ENCODE peak calls at places on chromosomes 16 and 17, in five cellular contexts. R, E, U, B and V are unnamed samples.

GRCh38 chr17:14201087-14201486 is 35.6 kb downstream of the CDRT15 start:
- DNase-seq in R (no peak), E (peak; percentile 58), U (no peak), B (no peak), V (no peak)

GRCh38 chr17:80773243-80773991 is 218.2 kb upstream of the CHMP6 start:
- DNase-seq in R (peak; percentile 82), E (no peak), U (peak; percentile 47), B (no peak), V (no peak)

GRCh38 chr17:76700290-76700626 is 10.5 kb downstream of the MXRA7 start:
- DNase-seq in R (no peak), E (no peak), U (no peak), B (no peak), V (peak; percentile 55)

GRCh38 chr16:11112723-11113348 is 143.2 kb downstream of the SOCS1 start:
- DNase-seq in R (no peak), E (no peak), U (no peak), B (no peak), V (no peak)

GRCh38 chr17:52235416-52235960 is 77.0 kb upstream of the CA10 start:
- DNase-seq in R (no peak), E (no peak), U (no peak), B (peak; percentile 45), V (no peak)

GRCh38 chr16:27639588-27640276 is 89.8 kb downstream of the KATNIP start:
- DNase-seq in R (peak; percentile 57), E (no peak), U (no peak), B (no peak), V (peak; percentile 82)

GRCh38 chr17:30588798-30589247 is 111.6 kb downstream of the GOSR1 start:
- DNase-seq in R (no peak), E (no peak), U (no peak), B (no peak), V (no peak)

GRCh38 chr17:18965530-18966236 is 13.7 kb downstream of the SLC5A10 start:
- DNase-seq in R (no peak), E (no peak), U (no peak), B (peak; percentile 41), V (no peak)

GRCh38 chr17:73267648-73268537 is 6.2 kb upstream of the CPSF4L start:
- DNase-seq in R (no peak), E (no peak), U (no peak), B (no peak), V (no peak)

GRCh38 chr17:76011951-76012350 is 11.3 kb downstream of the CDK3 start:
- DNase-seq in R (no peak), E (no peak), U (no peak), B (no peak), V (no peak)

GRCh38 chr16:58730724-58731370 is 3.3 kb downstream of the GOT2 start:
- DNase-seq in R (no peak), E (no peak), U (no peak), B (no peak), V (no peak)

GRCh38 chr17:78923660-78924453 is 1.3 kb downstream of the TIMP2 start:
- DNase-seq in R (no peak), E (peak; percentile 49), U (no peak), B (peak; percentile 73), V (no peak)

GRCh38 chr16:87297918-87298631 is 19.1 kb downstream of the C16orf95 start:
- DNase-seq in R (peak; percentile 43), E (peak; percentile 33), U (no peak), B (no peak), V (peak; percentile 64)

GRCh38 chr17:59829217-59830006 is 63.3 kb downstream of the TUBD1 start:
- DNase-seq in R (peak; percentile 98), E (peak; percentile 46), U (no peak), B (no peak), V (peak; percentile 98)

GRCh38 chr16:74748042-74748709 is 26.4 kb downstream of the FA2H start:
- DNase-seq in R (no peak), E (no peak), U (no peak), B (no peak), V (no peak)